ENCODE peak calls at places on chromosome 3, in eight cellular contexts. I, R, F, O, N, U, K and M are unnamed samples.

GRCh38 chr3:67076607-67077006 is 78.5 kb downstream of the KBTBD8 start:
- DNase-seq in I (no peak), R (no peak), F (no peak), O (no peak), N (no peak), U (peak), K (no peak), M (no peak)

GRCh38 chr3:94064243-94064642 is 1.4 kb downstream of the NSUN3 start:
- DNase-seq in I (no peak), R (no peak), F (no peak), O (no peak), N (no peak), U (no peak), K (no peak), M (no peak)

GRCh38 chr3:100865442-100865841 is 127.8 kb downstream of the ABI3BP start:
- DNase-seq in I (no peak), R (no peak), F (no peak), O (no peak), N (no peak), U (no peak), K (peak), M (no peak)

GRCh38 chr3:18649666-18650363 is 224.7 kb upstream of the SATB1 start:
- DNase-seq in I (no peak), R (peak), F (no peak), O (no peak), N (no peak), U (no peak), K (no peak), M (no peak)

GRCh38 chr3:111227216-111227615 is 155.6 kb downstream of the NECTIN3 start:
- DNase-seq in I (no peak), R (no peak), F (no peak), O (no peak), N (no peak), U (peak), K (peak), M (no peak)

GRCh38 chr3:150414273-150414672 is 6.2 kb downstream of the TSC22D2 start:
- DNase-seq in I (no peak), R (no peak), F (no peak), O (no peak), N (no peak), U (peak), K (peak), M (no peak)

GRCh38 chr3:146421814-146422748 is 47.3 kb downstream of the PLSCR2 start:
- DNase-seq in I (no peak), R (no peak), F (no peak), O (no peak), N (no peak), U (peak), K (peak), M (no peak)

GRCh38 chr3:8500208-8500961 is 1.2 kb upstream of the LMCD1 start:
- DNase-seq in I (no peak), R (no peak), F (no peak), O (no peak), N (peak), U (no peak), K (peak), M (no peak)

GRCh38 chr3:30155755-30156154 is 450.6 kb upstream of the TGFBR2 start:
- DNase-seq in I (no peak), R (no peak), F (no peak), O (no peak), N (no peak), U (no peak), K (no peak), M (no peak)

GRCh38 chr3:99176169-99176964 is 274.9 kb upstream of the DCBLD2 start:
- DNase-seq in I (no peak), R (no peak), F (no peak), O (no peak), N (no peak), U (no peak), K (peak), M (no peak)

GRCh38 chr3:140375002-140375401 is 302.9 kb upstream of the TRIM42 start:
- DNase-seq in I (no peak), R (peak), F (no peak), O (no peak), N (no peak), U (no peak), K (no peak), M (no peak)

GRCh38 chr3:139611540-139611939 is 66.2 kb downstream of the NMNAT3 start:
- DNase-seq in I (no peak), R (no peak), F (no peak), O (no peak), N (no peak), U (no peak), K (no peak), M (no peak)

GRCh38 chr3:138375446-138375845 is 27.1 kb downstream of the MRAS start:
- DNase-seq in I (no peak), R (no peak), F (no peak), O (no peak), N (no peak), U (no peak), K (no peak), M (no peak)

GRCh38 chr3:49007771-49008528 is 759 bp downstream of the WDR6 start:
- DNase-seq in I (peak), R (peak), F (peak), O (peak), N (peak), U (peak), K (peak), M (peak)

GRCh38 chr3:36776436-36776835 is 12.1 kb upstream of the DCLK3 start:
- DNase-seq in I (no peak), R (no peak), F (no peak), O (no peak), N (no peak), U (no peak), K (no peak), M (no peak)

GRCh38 chr3:10962481-10963036 is 30.0 kb upstream of the SLC6A1 start:
- DNase-seq in I (no peak), R (no peak), F (no peak), O (no peak), N (no peak), U (no peak), K (no peak), M (no peak)